ENCODE peak calls at places on chromosomes 12 and 14, in four cellular contexts. One of them, this sample, is unnamed.

GRCh38 chr14:39174560-39175444 is at the start of gene PNN:
- DNase-seq in endothelial cell of umbilical vein: peak
- DNase-seq in activated naive CD8-positive, alpha-beta T cell treated with anti-CD3 and anti-CD28 coated beads, Interleukin-2, amount 10 ng/mL, durations not matched to agents 7 days and 5 days: peak
- DNase-seq in H4: peak
- DNase-seq in this sample: peak

GRCh38 chr12:115541891-115542361 is 735.6 kb downstream of the MED13L start:
- DNase-seq in endothelial cell of umbilical vein: no peak
- DNase-seq in activated naive CD8-positive, alpha-beta T cell treated with anti-CD3 and anti-CD28 coated beads, Interleukin-2, amount 10 ng/mL, durations not matched to agents 7 days and 5 days: no peak
- DNase-seq in H4: peak
- DNase-seq in this sample: no peak

GRCh38 chr14:73463411-73463810 is 5.1 kb upstream of the NUMB start:
- DNase-seq in endothelial cell of umbilical vein: peak
- DNase-seq in activated naive CD8-positive, alpha-beta T cell treated with anti-CD3 and anti-CD28 coated beads, Interleukin-2, amount 10 ng/mL, durations not matched to agents 7 days and 5 days: no peak
- DNase-seq in H4: peak
- DNase-seq in this sample: no peak

GRCh38 chr12:67637718-67638117 is 10.8 kb upstream of the DYRK2 start:
- DNase-seq in endothelial cell of umbilical vein: no peak
- DNase-seq in activated naive CD8-positive, alpha-beta T cell treated with anti-CD3 and anti-CD28 coated beads, Interleukin-2, amount 10 ng/mL, durations not matched to agents 7 days and 5 days: no peak
- DNase-seq in H4: no peak
- DNase-seq in this sample: no peak

GRCh38 chr14:34233619-34234018 is 228.4 kb downstream of the SPTSSA start:
- DNase-seq in endothelial cell of umbilical vein: no peak
- DNase-seq in activated naive CD8-positive, alpha-beta T cell treated with anti-CD3 and anti-CD28 coated beads, Interleukin-2, amount 10 ng/mL, durations not matched to agents 7 days and 5 days: no peak
- DNase-seq in H4: no peak
- DNase-seq in this sample: no peak

GRCh38 chr12:69838086-69838440 is 13.0 kb downstream of the MYRFL start:
- DNase-seq in endothelial cell of umbilical vein: no peak
- DNase-seq in activated naive CD8-positive, alpha-beta T cell treated with anti-CD3 and anti-CD28 coated beads, Interleukin-2, amount 10 ng/mL, durations not matched to agents 7 days and 5 days: no peak
- DNase-seq in H4: no peak
- DNase-seq in this sample: no peak

GRCh38 chr14:30621354-30621953 is 665 bp upstream of the SCFD1 start:
- DNase-seq in endothelial cell of umbilical vein: no peak
- DNase-seq in activated naive CD8-positive, alpha-beta T cell treated with anti-CD3 and anti-CD28 coated beads, Interleukin-2, amount 10 ng/mL, durations not matched to agents 7 days and 5 days: peak
- DNase-seq in H4: no peak
- DNase-seq in this sample: no peak

GRCh38 chr14:99357151-99357550 is 85.2 kb upstream of the BCL11B start:
- DNase-seq in endothelial cell of umbilical vein: no peak
- DNase-seq in activated naive CD8-positive, alpha-beta T cell treated with anti-CD3 and anti-CD28 coated beads, Interleukin-2, amount 10 ng/mL, durations not matched to agents 7 days and 5 days: no peak
- DNase-seq in H4: no peak
- DNase-seq in this sample: peak

GRCh38 chr14:30906752-30907658 is 32.6 kb downstream of the COCH start:
- DNase-seq in endothelial cell of umbilical vein: peak
- DNase-seq in activated naive CD8-positive, alpha-beta T cell treated with anti-CD3 and anti-CD28 coated beads, Interleukin-2, amount 10 ng/mL, durations not matched to agents 7 days and 5 days: no peak
- DNase-seq in H4: no peak
- DNase-seq in this sample: no peak

GRCh38 chr12:5787828-5788227 is 157.2 kb downstream of the ANO2 start:
- DNase-seq in endothelial cell of umbilical vein: no peak
- DNase-seq in activated naive CD8-positive, alpha-beta T cell treated with anti-CD3 and anti-CD28 coated beads, Interleukin-2, amount 10 ng/mL, durations not matched to agents 7 days and 5 days: no peak
- DNase-seq in H4: no peak
- DNase-seq in this sample: no peak

GRCh38 chr12:121649819-121650353 is 19.6 kb downstream of the MORN3 start:
- DNase-seq in endothelial cell of umbilical vein: no peak
- DNase-seq in activated naive CD8-positive, alpha-beta T cell treated with anti-CD3 and anti-CD28 coated beads, Interleukin-2, amount 10 ng/mL, durations not matched to agents 7 days and 5 days: no peak
- DNase-seq in H4: no peak
- DNase-seq in this sample: no peak

GRCh38 chr14:61927015-61927414 is 164.8 kb downstream of the SNAPC1 start:
- DNase-seq in endothelial cell of umbilical vein: no peak
- DNase-seq in activated naive CD8-positive, alpha-beta T cell treated with anti-CD3 and anti-CD28 coated beads, Interleukin-2, amount 10 ng/mL, durations not matched to agents 7 days and 5 days: no peak
- DNase-seq in H4: peak
- DNase-seq in this sample: no peak

GRCh38 chr12:12784911-12785814 is at the start of gene APOLD1:
- DNase-seq in endothelial cell of umbilical vein: peak
- DNase-seq in activated naive CD8-positive, alpha-beta T cell treated with anti-CD3 and anti-CD28 coated beads, Interleukin-2, amount 10 ng/mL, durations not matched to agents 7 days and 5 days: no peak
- DNase-seq in H4: no peak
- DNase-seq in this sample: no peak

GRCh38 chr12:93796719-93797118 is 119.5 kb downstream of the CRADD start:
- DNase-seq in endothelial cell of umbilical vein: no peak
- DNase-seq in activated naive CD8-positive, alpha-beta T cell treated with anti-CD3 and anti-CD28 coated beads, Interleukin-2, amount 10 ng/mL, durations not matched to agents 7 days and 5 days: no peak
- DNase-seq in H4: no peak
- DNase-seq in this sample: no peak

GRCh38 chr12:14845350-14845750 is 2.0 kb upstream of the ART4 start:
- DNase-seq in endothelial cell of umbilical vein: peak
- DNase-seq in activated naive CD8-positive, alpha-beta T cell treated with anti-CD3 and anti-CD28 coated beads, Interleukin-2, amount 10 ng/mL, durations not matched to agents 7 days and 5 days: no peak
- DNase-seq in H4: peak
- DNase-seq in this sample: peak

GRCh38 chr12:26119391-26119981 is 5.4 kb downstream of the BHLHE41 start:
- DNase-seq in endothelial cell of umbilical vein: peak
- DNase-seq in activated naive CD8-positive, alpha-beta T cell treated with anti-CD3 and anti-CD28 coated beads, Interleukin-2, amount 10 ng/mL, durations not matched to agents 7 days and 5 days: no peak
- DNase-seq in H4: peak
- DNase-seq in this sample: no peak

GRCh38 chr12:16756833-16757552 is 151.0 kb upstream of the LMO3 start:
- DNase-seq in endothelial cell of umbilical vein: no peak
- DNase-seq in activated naive CD8-positive, alpha-beta T cell treated with anti-CD3 and anti-CD28 coated beads, Interleukin-2, amount 10 ng/mL, durations not matched to agents 7 days and 5 days: no peak
- DNase-seq in H4: no peak
- DNase-seq in this sample: no peak

GRCh38 chr14:71932229-71932951 is at the start of gene RGS6:
- DNase-seq in endothelial cell of umbilical vein: no peak
- DNase-seq in activated naive CD8-positive, alpha-beta T cell treated with anti-CD3 and anti-CD28 coated beads, Interleukin-2, amount 10 ng/mL, durations not matched to agents 7 days and 5 days: peak
- DNase-seq in H4: no peak
- DNase-seq in this sample: no peak

GRCh38 chr12:52183971-52184370 is 7.8 kb downstream of the KRT80 start:
- DNase-seq in endothelial cell of umbilical vein: no peak
- DNase-seq in activated naive CD8-positive, alpha-beta T cell treated with anti-CD3 and anti-CD28 coated beads, Interleukin-2, amount 10 ng/mL, durations not matched to agents 7 days and 5 days: no peak
- DNase-seq in H4: no peak
- DNase-seq in this sample: no peak

GRCh38 chr12:113469224-113469652 is 2.4 kb downstream of the LHX5 start:
- DNase-seq in endothelial cell of umbilical vein: no peak
- DNase-seq in activated naive CD8-positive, alpha-beta T cell treated with anti-CD3 and anti-CD28 coated beads, Interleukin-2, amount 10 ng/mL, durations not matched to agents 7 days and 5 days: no peak
- DNase-seq in H4: no peak
- DNase-seq in this sample: no peak

GRCh38 chr12:88812610-88813009 is 232.3 kb upstream of the KITLG start:
- DNase-seq in endothelial cell of umbilical vein: no peak
- DNase-seq in activated naive CD8-positive, alpha-beta T cell treated with anti-CD3 and anti-CD28 coated beads, Interleukin-2, amount 10 ng/mL, durations not matched to agents 7 days and 5 days: no peak
- DNase-seq in H4: no peak
- DNase-seq in this sample: no peak

GRCh38 chr14:68951051-68951797 is 27.9 kb downstream of the ACTN1 start:
- DNase-seq in endothelial cell of umbilical vein: peak
- DNase-seq in activated naive CD8-positive, alpha-beta T cell treated with anti-CD3 and anti-CD28 coated beads, Interleukin-2, amount 10 ng/mL, durations not matched to agents 7 days and 5 days: no peak
- DNase-seq in H4: peak
- DNase-seq in this sample: no peak

GRCh38 chr14:21267431-21267845 is 1.8 kb downstream of the HNRNPC start:
- DNase-seq in endothelial cell of umbilical vein: peak
- DNase-seq in activated naive CD8-positive, alpha-beta T cell treated with anti-CD3 and anti-CD28 coated beads, Interleukin-2, amount 10 ng/mL, durations not matched to agents 7 days and 5 days: no peak
- DNase-seq in H4: no peak
- DNase-seq in this sample: no peak

GRCh38 chr14:39055786-39056474 is 47.1 kb downstream of the SEC23A start:
- DNase-seq in endothelial cell of umbilical vein: no peak
- DNase-seq in activated naive CD8-positive, alpha-beta T cell treated with anti-CD3 and anti-CD28 coated beads, Interleukin-2, amount 10 ng/mL, durations not matched to agents 7 days and 5 days: no peak
- DNase-seq in H4: no peak
- DNase-seq in this sample: no peak

GRCh38 chr12:2586159-2587035 is 208.4 kb upstream of the FKBP4 start:
- DNase-seq in endothelial cell of umbilical vein: no peak
- DNase-seq in activated naive CD8-positive, alpha-beta T cell treated with anti-CD3 and anti-CD28 coated beads, Interleukin-2, amount 10 ng/mL, durations not matched to agents 7 days and 5 days: no peak
- DNase-seq in H4: peak
- DNase-seq in this sample: peak

GRCh38 chr12:2387051-2387834 is 334.5 kb downstream of the CACNA1C start:
- DNase-seq in endothelial cell of umbilical vein: no peak
- DNase-seq in activated naive CD8-positive, alpha-beta T cell treated with anti-CD3 and anti-CD28 coated beads, Interleukin-2, amount 10 ng/mL, durations not matched to agents 7 days and 5 days: no peak
- DNase-seq in H4: no peak
- DNase-seq in this sample: peak

GRCh38 chr14:103495854-103496253 is 26.8 kb downstream of the CKB start:
- DNase-seq in endothelial cell of umbilical vein: no peak
- DNase-seq in activated naive CD8-positive, alpha-beta T cell treated with anti-CD3 and anti-CD28 coated beads, Interleukin-2, amount 10 ng/mL, durations not matched to agents 7 days and 5 days: no peak
- DNase-seq in H4: no peak
- DNase-seq in this sample: no peak

GRCh38 chr14:64880382-64881121 is 845 bp upstream of the SPTB start:
- DNase-seq in endothelial cell of umbilical vein: peak
- DNase-seq in activated naive CD8-positive, alpha-beta T cell treated with anti-CD3 and anti-CD28 coated beads, Interleukin-2, amount 10 ng/mL, durations not matched to agents 7 days and 5 days: peak
- DNase-seq in H4: no peak
- DNase-seq in this sample: peak

GRCh38 chr14:92408186-92408585 is 85.2 kb downstream of the SLC24A4 start:
- DNase-seq in endothelial cell of umbilical vein: peak
- DNase-seq in activated naive CD8-positive, alpha-beta T cell treated with anti-CD3 and anti-CD28 coated beads, Interleukin-2, amount 10 ng/mL, durations not matched to agents 7 days and 5 days: no peak
- DNase-seq in H4: peak
- DNase-seq in this sample: no peak

GRCh38 chr12:100493371-100494012 is 19.8 kb downstream of the NR1H4 start:
- DNase-seq in endothelial cell of umbilical vein: no peak
- DNase-seq in activated naive CD8-positive, alpha-beta T cell treated with anti-CD3 and anti-CD28 coated beads, Interleukin-2, amount 10 ng/mL, durations not matched to agents 7 days and 5 days: no peak
- DNase-seq in H4: no peak
- DNase-seq in this sample: no peak

GRCh38 chr14:88228519-88229236 is 94.4 kb downstream of the KCNK10 start:
- DNase-seq in endothelial cell of umbilical vein: no peak
- DNase-seq in activated naive CD8-positive, alpha-beta T cell treated with anti-CD3 and anti-CD28 coated beads, Interleukin-2, amount 10 ng/mL, durations not matched to agents 7 days and 5 days: no peak
- DNase-seq in H4: no peak
- DNase-seq in this sample: no peak

This sample was measured in activated effector memory CD4-positive, alpha-beta T cell treated with anti-CD3 and anti-CD28 coated beads, Interleukin-2, amount 50 U/mL, for 16 hours.